ENCODE peak calls at places on chromosomes 13 and 19, in seven cellular contexts. Y, E, M, R, O, N and I are unnamed samples.

GRCh38 chr19:1860133-1860775 is 3.1 kb downstream of the KLF16 start:
- DNase-seq in R (no peak), Y (peak), O (no peak), M (no peak), N (peak), E (no peak), I (peak)

GRCh38 chr19:36409841-36410240 is 8.6 kb downstream of the ZFP82 start:
- DNase-seq in E (no peak), M (no peak), O (no peak), R (no peak), N (no peak), Y (no peak), I (no peak)

GRCh38 chr13:56561327-56561726 is 579.4 kb upstream of the PRR20A start:
- DNase-seq in E (no peak), Y (no peak), R (no peak), M (no peak), O (no peak), N (no peak), I (no peak)

GRCh38 chr13:98677398-98677797 is 75.1 kb downstream of the SLC15A1 start:
- DNase-seq in O (no peak), R (no peak), N (no peak), Y (no peak), M (no peak), E (no peak), I (no peak)

GRCh38 chr19:28516415-28516872 is 696.5 kb downstream of the UQCRFS1 start:
- DNase-seq in M (no peak), O (no peak), R (no peak), E (no peak), Y (no peak), N (no peak), I (no peak)

GRCh38 chr13:113976711-113977684 is 3.1 kb upstream of the C13orf46 start:
- DNase-seq in O (no peak), E (peak), N (no peak), M (peak), R (no peak), Y (no peak), I (peak)

GRCh38 chr13:76129305-76130040 is 493.3 kb downstream of the LMO7 start:
- DNase-seq in Y (no peak), R (no peak), E (no peak), M (no peak), O (no peak), N (no peak), I (no peak)

GRCh38 chr19:35063940-35064818 is 22.7 kb downstream of the HPN start:
- DNase-seq in N (no peak), O (no peak), M (no peak), Y (peak), R (no peak), E (no peak), I (no peak)

GRCh38 chr19:8085606-8086464 is 33.3 kb downstream of the CCL25 start:
- DNase-seq in M (peak), Y (no peak), O (no peak), E (no peak), N (no peak), R (no peak), I (no peak)

GRCh38 chr19:15529774-15530372 is 21.5 kb downstream of the CYP4F22 start:
- DNase-seq in M (no peak), R (no peak), O (no peak), Y (no peak), E (no peak), N (no peak), I (no peak)

GRCh38 chr19:38545596-38545995 is 72.2 kb downstream of the MAP4K1 start:
- DNase-seq in O (no peak), E (no peak), M (no peak), R (no peak), Y (no peak), N (no peak), I (no peak)

GRCh38 chr19:52691737-52692136 is 43.1 kb downstream of the ZNF611 start:
- DNase-seq in N (no peak), Y (no peak), E (no peak), M (no peak), O (no peak), R (no peak), I (no peak)

GRCh38 chr19:2820112-2820702 is 539 bp downstream of the ZNF554 start:
- DNase-seq in M (no peak), Y (peak), N (no peak), R (no peak), O (no peak), E (no peak), I (no peak)

GRCh38 chr13:44364601-44365000 is 9.0 kb upstream of the SERP2 start:
- DNase-seq in N (no peak), R (no peak), Y (no peak), E (no peak), O (no peak), M (no peak), I (no peak)

GRCh38 chr13:98892821-98893220 is 85.0 kb downstream of the DOCK9 start:
- DNase-seq in N (no peak), O (no peak), R (no peak), M (no peak), E (no peak), Y (no peak), I (no peak)

GRCh38 chr13:30863231-30863630 is 42.8 kb upstream of the MEDAG start:
- DNase-seq in E (no peak), N (no peak), M (no peak), Y (no peak), O (no peak), R (no peak), I (no peak)

GRCh38 chr19:38616265-38616664 is 1.5 kb downstream of the MAP4K1 start:
- DNase-seq in E (no peak), O (no peak), R (no peak), N (no peak), Y (no peak), M (no peak), I (no peak)

GRCh38 chr19:5308471-5309437 is 31.9 kb downstream of the PTPRS start:
- DNase-seq in N (no peak), Y (peak), E (peak), M (no peak), O (no peak), R (peak), I (peak)

GRCh38 chr13:36030670-36031331 is 100.4 kb downstream of the DCLK1 start:
- DNase-seq in O (no peak), Y (peak), E (no peak), N (no peak), R (no peak), M (no peak), I (no peak)

GRCh38 chr19:2252481-2253105 is 3.5 kb downstream of the AMH start:
- DNase-seq in E (no peak), O (no peak), Y (no peak), M (no peak), R (no peak), N (no peak), I (no peak)

GRCh38 chr13:102948006-102948405 is 102.2 kb downstream of the ERCC5 start:
- DNase-seq in O (no peak), M (no peak), R (no peak), Y (peak), E (no peak), N (no peak), I (no peak)

GRCh38 chr13:26678796-26679195 is 81.8 kb downstream of the GPR12 start:
- DNase-seq in M (no peak), N (no peak), Y (no peak), O (no peak), R (no peak), E (no peak), I (no peak)

GRCh38 chr13:50714886-50715285 is 128.6 kb downstream of the DLEU7 start:
- DNase-seq in O (no peak), M (no peak), Y (peak), E (no peak), R (no peak), N (no peak), I (no peak)

GRCh38 chr13:92429231-92429630 is 797.4 kb upstream of the GPC6 start:
- DNase-seq in E (no peak), M (no peak), O (no peak), Y (no peak), N (no peak), R (no peak), I (no peak)

GRCh38 chr19:295687-296370 is 4.6 kb upstream of the PLPP2 start:
- DNase-seq in M (no peak), N (no peak), O (no peak), Y (peak), R (no peak), E (no peak), I (no peak)

GRCh38 chr19:41597600-41598041 is 21.7 kb downstream of the CEACAM21 start:
- DNase-seq in M (peak), E (peak), Y (peak), O (peak), N (peak), R (peak), I (no peak)

GRCh38 chr13:110696776-110697175 is 9.1 kb downstream of the CARS2 start:
- DNase-seq in E (no peak), Y (no peak), O (no peak), M (no peak), N (no peak), R (no peak), I (no peak)

GRCh38 chr13:96492758-96493157 is 402.9 kb downstream of the HS6ST3 start:
- DNase-seq in R (no peak), O (no peak), E (no peak), M (no peak), N (no peak), Y (peak), I (no peak)

GRCh38 chr19:38266981-38267597 is 2.7 kb downstream of the SPINT2 start:
- DNase-seq in E (no peak), N (no peak), M (peak), Y (peak), R (no peak), O (no peak), I (no peak)

GRCh38 chr19:277581-278165 is 13.5 kb downstream of the PLPP2 start:
- DNase-seq in O (no peak), M (no peak), R (peak), E (peak), N (no peak), Y (no peak), I (peak)

GRCh38 chr13:33275916-33276315 is 9.6 kb downstream of the STARD13 start:
- DNase-seq in Y (no peak), M (no peak), N (no peak), R (no peak), O (no peak), E (no peak), I (no peak)

GRCh38 chr13:111046590-111047141 is 68.4 kb upstream of the ARHGEF7 start:
- DNase-seq in N (no peak), Y (no peak), E (no peak), R (peak), M (no peak), O (peak), I (peak)

GRCh38 chr13:25882732-25883357 is 169.0 kb downstream of the SHISA2 start:
- DNase-seq in E (no peak), N (peak), M (no peak), R (no peak), O (no peak), Y (no peak), I (no peak)

GRCh38 chr19:36916991-36917390 is 859 bp downstream of the ZNF568 start:
- DNase-seq in O (no peak), E (no peak), M (no peak), R (no peak), Y (no peak), N (no peak), I (no peak)

GRCh38 chr19:44683434-44684210 is 12.3 kb downstream of the CEACAM19 start:
- DNase-seq in N (no peak), Y (peak), R (no peak), M (no peak), O (no peak), E (no peak), I (no peak)

GRCh38 chr19:38670921-38671398 is 23.5 kb downstream of the ACTN4 start:
- DNase-seq in R (no peak), O (no peak), Y (no peak), M (no peak), E (no peak), N (no peak), I (peak)

DNA sequence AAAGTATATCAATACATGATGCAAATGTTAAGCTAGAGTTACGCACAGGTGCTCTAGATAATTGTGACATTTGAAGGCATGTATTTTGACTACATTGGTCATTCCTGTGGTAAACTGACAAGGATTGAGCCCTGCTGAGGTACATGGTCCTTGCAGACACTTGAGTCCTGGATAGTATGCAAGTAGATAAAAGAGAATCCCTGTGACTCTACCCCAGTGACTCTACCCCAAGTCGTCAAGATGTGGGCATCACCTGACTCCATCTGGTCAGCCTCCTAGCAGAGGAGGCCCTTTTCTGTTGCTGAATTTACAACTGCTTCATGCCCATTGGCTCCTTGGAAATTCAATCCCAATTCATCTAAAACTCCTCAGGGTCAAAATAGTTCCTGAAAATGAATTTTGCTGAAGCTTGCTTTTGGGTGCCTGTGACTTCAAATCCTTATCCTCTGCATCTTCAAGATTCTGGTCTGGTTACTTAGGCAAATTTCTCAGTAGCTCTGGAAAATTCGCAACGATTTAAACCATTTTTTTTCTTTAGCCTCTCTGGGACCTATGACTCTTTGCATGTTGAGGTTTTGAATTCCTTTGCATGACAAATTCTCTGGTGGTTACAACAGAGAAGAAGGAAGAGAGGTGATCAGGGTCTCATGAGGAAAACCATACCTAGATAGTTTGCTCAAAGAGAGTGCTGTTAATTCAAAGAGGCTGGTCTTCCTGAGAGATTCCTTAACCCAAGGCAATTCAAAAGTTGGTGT is 422.1 kb downstream of the FGF9 start:
- DNase-seq in O (no peak), E (no peak), Y (no peak), N (no peak), M (no peak), R (no peak), I (no peak)
- H3K27ac ChIP-seq in O (no peak), E (no peak), Y (no peak), N (no peak), M (no peak), R (no peak), I (no peak)

DNA sequence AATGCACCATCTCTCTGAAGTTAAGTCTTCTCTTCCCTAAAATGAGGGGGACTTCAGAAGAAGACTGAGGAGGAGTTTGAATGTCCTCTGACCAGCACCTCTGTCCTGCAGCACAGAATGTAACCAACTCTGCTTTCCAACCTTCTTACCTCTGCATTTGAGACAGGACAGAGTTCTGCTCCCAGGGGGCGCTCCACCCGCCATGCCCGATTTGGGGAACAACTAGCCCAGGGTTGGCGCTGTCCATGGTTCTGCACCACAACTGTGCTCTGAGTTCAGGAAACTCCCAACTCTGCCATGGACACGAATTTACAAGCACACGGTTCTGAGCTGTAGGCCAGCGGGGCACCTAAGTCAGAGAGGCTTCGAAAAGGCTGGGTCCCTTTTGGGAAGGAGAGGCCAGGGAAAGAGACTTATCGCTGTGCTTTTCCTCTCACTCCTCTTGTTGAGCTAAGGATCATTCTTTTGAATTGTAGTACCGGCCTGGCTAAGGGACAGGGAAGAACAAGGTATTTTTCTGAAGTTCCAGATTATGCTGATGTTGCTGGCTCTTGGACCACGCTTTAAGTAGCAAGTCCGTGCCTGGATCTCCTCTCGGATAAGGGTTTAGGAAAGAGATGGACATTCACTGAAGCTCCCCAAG is 22.2 kb downstream of the SIGLEC5 start:
- DNase-seq in N (peak), O (no peak), Y (peak), R (no peak), E (peak), M (no peak), I (peak)
- H3K27ac ChIP-seq in N (no peak), O (no peak), Y (no peak), R (no peak), E (no peak), M (no peak), I (no peak)

GRCh38 chr13:29515372-29515771 is 80.1 kb downstream of the SLC7A1 start:
- DNase-seq in R (no peak), M (no peak), Y (no peak), O (no peak), E (no peak), N (no peak), I (no peak)

GRCh38 chr13:29514720-29515310 is 80.7 kb downstream of the SLC7A1 start:
- DNase-seq in Y (no peak), R (no peak), O (no peak), E (no peak), M (no peak), N (no peak), I (no peak)

GRCh38 chr13:29513002-29513980 is 82.2 kb downstream of the SLC7A1 start:
- DNase-seq in Y (no peak), R (no peak), M (no peak), E (no peak), O (no peak), N (no peak), I (no peak)

GRCh38 chr13:29516012-29516411 is 79.5 kb downstream of the SLC7A1 start:
- DNase-seq in Y (no peak), E (no peak), N (no peak), R (no peak), M (no peak), O (no peak), I (no peak)

GRCh38 chr13:29513981-29514719 is 81.3 kb downstream of the SLC7A1 start:
- DNase-seq in Y (no peak), R (no peak), E (no peak), O (no peak), M (no peak), N (no peak), I (no peak)
- H3K27ac ChIP-seq in Y (no peak), R (no peak), E (no peak), O (peak), M (no peak), N (no peak), I (no peak)

GRCh38 chr19:40192758-40193586 is 1.7 kb downstream of the MAP3K10 start:
- DNase-seq in O (no peak), Y (no peak), M (no peak), R (no peak), E (no peak), N (no peak), I (no peak)

GRCh38 chr19:40193587-40193849 is 2.3 kb downstream of the MAP3K10 start:
- DNase-seq in N (no peak), O (no peak), R (no peak), M (no peak), E (no peak), Y (no peak), I (no peak)

GRCh38 chr19:40190891-40191835 is at the start of gene MAP3K10:
- DNase-seq in O (no peak), R (peak), N (peak), Y (peak), E (peak), M (peak), I (peak)

DNA sequence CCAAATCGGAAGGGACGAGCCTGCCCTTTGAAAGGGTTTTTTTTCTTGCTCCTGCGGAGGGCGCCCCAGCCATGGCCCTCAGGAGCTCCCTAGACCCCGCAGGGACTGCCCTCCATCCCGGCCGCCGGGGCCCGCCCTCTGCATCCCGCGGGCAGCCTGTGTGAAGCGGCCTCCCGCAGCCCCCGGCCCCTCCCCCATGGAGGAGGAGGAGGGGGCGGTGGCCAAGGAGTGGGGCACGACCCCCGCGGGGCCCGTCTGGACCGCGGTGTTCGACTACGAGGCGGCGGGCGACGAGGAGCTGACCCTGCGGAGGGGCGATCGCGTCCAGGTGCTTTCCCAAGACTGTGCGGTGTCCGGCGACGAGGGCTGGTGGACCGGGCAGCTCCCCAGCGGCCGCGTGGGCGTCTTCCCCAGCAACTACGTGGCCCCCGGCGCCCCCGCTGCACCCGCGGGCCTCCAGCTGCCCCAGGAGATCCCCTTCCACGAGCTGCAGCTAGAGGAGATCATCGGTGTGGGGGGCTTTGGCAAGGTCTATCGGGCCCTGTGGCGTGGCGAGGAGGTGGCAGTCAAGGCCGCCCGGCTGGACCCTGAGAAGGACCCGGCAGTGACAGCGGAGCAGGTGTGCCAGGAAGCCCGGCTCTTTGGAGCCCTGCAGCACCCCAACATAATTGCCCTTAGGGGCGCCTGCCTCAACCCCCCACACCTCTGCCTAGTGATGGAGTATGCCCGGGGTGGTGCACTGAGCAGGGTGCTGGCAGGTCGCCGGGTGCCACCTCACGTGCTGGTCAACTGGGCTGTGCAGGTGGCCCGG is 815 bp downstream of the MAP3K10 start:
- DNase-seq in O (no peak), Y (peak), M (peak), N (no peak), R (no peak), E (no peak), I (no peak)
- H3K27ac ChIP-seq in O (peak), Y (no peak), M (peak), N (peak), R (no peak), E (peak), I (no peak)

GRCh38 chr19:13063461-13064091 is 39.1 kb downstream of the LYL1 start:
- DNase-seq in O (no peak), Y (no peak), E (peak), N (no peak), R (no peak), M (no peak), I (peak)
- H3K27ac ChIP-seq in O (peak), Y (no peak), E (peak), N (no peak), R (peak), M (no peak), I (peak)